ENCODE peak calls at places on chromosomes 4 and X, in four cellular contexts. One of them, this sample, is unnamed.

GRCh38 chrX:23789386-23790146 is 6.6 kb downstream of the SAT1 start:
- DNase-seq in AG09309: no peak
- DNase-seq in mammary epithelial cell: no peak
- DNase-seq in left ventricle myocardium inferior: no peak
- DNase-seq in this sample: no peak

GRCh38 chr4:162865102-162865501 is 301.6 kb downstream of the NAF1 start:
- DNase-seq in AG09309: no peak
- DNase-seq in mammary epithelial cell: no peak
- DNase-seq in left ventricle myocardium inferior: no peak
- DNase-seq in this sample: no peak

GRCh38 chrX:45852884-45853283 is 652.2 kb upstream of the DIPK2B start:
- DNase-seq in mammary epithelial cell: peak
- DNase-seq in AG09309: no peak
- DNase-seq in left ventricle myocardium inferior: no peak
- DNase-seq in this sample: peak

GRCh38 chrX:43505759-43506158 is 150.3 kb upstream of the MAOA start:
- DNase-seq in AG09309: no peak
- DNase-seq in left ventricle myocardium inferior: no peak
- DNase-seq in mammary epithelial cell: peak
- DNase-seq in this sample: peak

GRCh38 chrX:46994096-46994495 is 81.9 kb downstream of the JADE3 start:
- DNase-seq in mammary epithelial cell: no peak
- DNase-seq in AG09309: no peak
- DNase-seq in left ventricle myocardium inferior: no peak
- DNase-seq in this sample: no peak

GRCh38 chr4:54318904-54319303 is 89.8 kb downstream of the PDGFRA start:
- DNase-seq in AG09309: peak
- DNase-seq in mammary epithelial cell: peak
- DNase-seq in left ventricle myocardium inferior: no peak
- DNase-seq in this sample: peak

GRCh38 chr4:15792974-15793373 is 14.8 kb downstream of the CD38 start:
- DNase-seq in left ventricle myocardium inferior: no peak
- DNase-seq in AG09309: no peak
- DNase-seq in mammary epithelial cell: no peak
- DNase-seq in this sample: no peak

GRCh38 chr4:71066737-71067716 is 73.6 kb downstream of the DCK start:
- DNase-seq in AG09309: no peak
- DNase-seq in mammary epithelial cell: no peak
- DNase-seq in left ventricle myocardium inferior: no peak
- DNase-seq in this sample: peak

GRCh38 chr4:53987761-53988171 is 76.6 kb downstream of the CHIC2 start:
- DNase-seq in AG09309: peak
- DNase-seq in left ventricle myocardium inferior: no peak
- DNase-seq in mammary epithelial cell: peak
- DNase-seq in this sample: peak

GRCh38 chr4:86720508-86721068 is 126.5 kb downstream of the PTPN13 start:
- DNase-seq in mammary epithelial cell: peak
- DNase-seq in AG09309: no peak
- DNase-seq in left ventricle myocardium inferior: no peak
- DNase-seq in this sample: peak

GRCh38 chr4:627347-627746 is 2.0 kb downstream of the PDE6B start:
- DNase-seq in left ventricle myocardium inferior: peak
- DNase-seq in mammary epithelial cell: no peak
- DNase-seq in AG09309: no peak
- DNase-seq in this sample: no peak

GRCh38 chr4:54746228-54746627 is 88.5 kb downstream of the KIT start:
- DNase-seq in AG09309: peak
- DNase-seq in mammary epithelial cell: peak
- DNase-seq in left ventricle myocardium inferior: no peak
- DNase-seq in this sample: peak

GRCh38 chr4:138390286-138390685 is 148.1 kb upstream of the SLC7A11 start:
- DNase-seq in AG09309: no peak
- DNase-seq in left ventricle myocardium inferior: no peak
- DNase-seq in mammary epithelial cell: peak
- DNase-seq in this sample: peak

GRCh38 chr4:122666527-122667245 is 45.8 kb upstream of the IL21 start:
- DNase-seq in AG09309: peak
- DNase-seq in left ventricle myocardium inferior: no peak
- DNase-seq in mammary epithelial cell: peak
- DNase-seq in this sample: peak

GRCh38 chr4:69470561-69470960 is 25.1 kb downstream of the UGT2B4 start:
- DNase-seq in mammary epithelial cell: no peak
- DNase-seq in left ventricle myocardium inferior: no peak
- DNase-seq in AG09309: no peak
- DNase-seq in this sample: no peak

GRCh38 chrX:150044556-150044955 is 106.3 kb upstream of the EOLA2 start:
- DNase-seq in mammary epithelial cell: peak
- DNase-seq in AG09309: no peak
- DNase-seq in left ventricle myocardium inferior: no peak
- DNase-seq in this sample: peak

GRCh38 chrX:103540145-103540544 is 20.9 kb upstream of the RAB40A start:
- DNase-seq in mammary epithelial cell: peak
- DNase-seq in AG09309: no peak
- DNase-seq in left ventricle myocardium inferior: no peak
- DNase-seq in this sample: peak

GRCh38 chr4:140116442-140117104 is 37.4 kb downstream of the MAML3 start:
- DNase-seq in AG09309: no peak
- DNase-seq in mammary epithelial cell: peak
- DNase-seq in left ventricle myocardium inferior: no peak
- DNase-seq in this sample: peak

GRCh38 chrX:110755611-110756010 is 40.0 kb downstream of the CHRDL1 start:
- DNase-seq in left ventricle myocardium inferior: no peak
- DNase-seq in mammary epithelial cell: no peak
- DNase-seq in AG09309: no peak
- DNase-seq in this sample: no peak

GRCh38 chr4:140659935-140660710 is 91.4 kb upstream of the UCP1 start:
- DNase-seq in mammary epithelial cell: peak
- DNase-seq in AG09309: no peak
- DNase-seq in left ventricle myocardium inferior: no peak
- DNase-seq in this sample: no peak

GRCh38 chr4:683982-684571 is 4.9 kb downstream of the SLC49A3 start:
- DNase-seq in AG09309: no peak
- DNase-seq in left ventricle myocardium inferior: peak
- DNase-seq in mammary epithelial cell: no peak
- DNase-seq in this sample: peak

GRCh38 chr4:112823141-112823540 is 186.2 kb downstream of the LARP7 start:
- DNase-seq in mammary epithelial cell: no peak
- DNase-seq in left ventricle myocardium inferior: no peak
- DNase-seq in AG09309: no peak
- DNase-seq in this sample: no peak

GRCh38 chr4:112813790-112814189 is 176.8 kb downstream of the LARP7 start:
- DNase-seq in left ventricle myocardium inferior: no peak
- DNase-seq in AG09309: peak
- DNase-seq in mammary epithelial cell: peak
- DNase-seq in this sample: no peak

GRCh38 chr4:112823631-112824030 is 186.7 kb downstream of the LARP7 start:
- DNase-seq in left ventricle myocardium inferior: no peak
- DNase-seq in AG09309: no peak
- DNase-seq in mammary epithelial cell: no peak
- DNase-seq in this sample: no peak

GRCh38 chr4:112819729-112820128 is 182.8 kb downstream of the LARP7 start:
- DNase-seq in AG09309: no peak
- DNase-seq in mammary epithelial cell: no peak
- DNase-seq in left ventricle myocardium inferior: no peak
- DNase-seq in this sample: no peak

DNA sequence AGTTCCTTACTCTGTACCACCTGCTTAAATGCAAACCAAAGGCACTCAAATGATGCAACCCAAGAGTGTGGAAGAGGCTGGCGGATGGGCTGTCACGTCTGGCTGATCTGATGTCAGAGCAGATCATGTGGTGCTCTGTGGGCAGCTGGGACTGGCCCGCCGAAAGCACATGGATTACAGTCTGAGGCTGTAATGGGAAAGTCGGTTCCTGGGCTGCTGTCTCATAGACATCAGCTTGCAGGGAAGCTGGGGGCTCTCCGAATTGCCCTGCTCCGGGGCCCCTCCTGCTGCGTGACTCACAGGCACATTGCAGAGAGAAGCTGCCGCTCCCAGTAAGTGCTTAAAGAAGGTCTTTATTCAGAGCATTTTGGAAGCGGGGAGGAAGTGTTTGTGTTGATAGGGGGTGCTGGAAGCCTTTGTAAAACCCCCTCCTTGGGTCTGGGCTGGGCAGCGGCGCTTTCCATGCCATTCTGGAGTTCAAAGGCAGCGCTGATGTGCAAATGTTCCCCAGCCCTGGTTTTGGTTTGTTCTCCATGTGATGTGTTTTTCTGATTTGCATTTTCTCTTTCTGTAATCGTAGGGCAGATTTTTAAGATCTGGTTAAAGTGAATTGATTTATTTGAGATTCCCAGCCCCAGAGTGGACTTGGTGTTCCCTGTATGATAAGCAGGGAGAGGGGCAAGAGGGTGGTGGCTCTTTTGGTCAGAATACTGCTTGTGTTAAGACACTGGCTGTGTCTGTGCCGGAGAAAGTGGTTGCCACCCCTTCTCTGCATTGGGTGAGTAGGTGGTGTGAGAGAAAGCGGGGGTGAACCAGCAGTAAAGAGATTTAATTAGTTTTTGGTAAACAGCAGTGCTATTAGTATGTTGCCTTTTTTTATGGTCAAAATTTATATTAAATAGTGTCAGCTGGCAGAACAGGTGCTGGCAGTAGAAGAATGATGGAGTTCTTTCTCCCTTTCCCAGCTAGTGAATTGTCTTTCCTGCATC is 181.3 kb downstream of the LARP7 start:
- DNase-seq in mammary epithelial cell: peak
- DNase-seq in AG09309: peak
- DNase-seq in left ventricle myocardium inferior: peak
- DNase-seq in this sample: peak
- H3K4me3 ChIP-seq in mammary epithelial cell: peak
- H3K4me3 ChIP-seq in AG09309: peak
- H3K4me3 ChIP-seq in left ventricle myocardium inferior: peak
- H3K4me3 ChIP-seq in this sample: peak

DNA sequence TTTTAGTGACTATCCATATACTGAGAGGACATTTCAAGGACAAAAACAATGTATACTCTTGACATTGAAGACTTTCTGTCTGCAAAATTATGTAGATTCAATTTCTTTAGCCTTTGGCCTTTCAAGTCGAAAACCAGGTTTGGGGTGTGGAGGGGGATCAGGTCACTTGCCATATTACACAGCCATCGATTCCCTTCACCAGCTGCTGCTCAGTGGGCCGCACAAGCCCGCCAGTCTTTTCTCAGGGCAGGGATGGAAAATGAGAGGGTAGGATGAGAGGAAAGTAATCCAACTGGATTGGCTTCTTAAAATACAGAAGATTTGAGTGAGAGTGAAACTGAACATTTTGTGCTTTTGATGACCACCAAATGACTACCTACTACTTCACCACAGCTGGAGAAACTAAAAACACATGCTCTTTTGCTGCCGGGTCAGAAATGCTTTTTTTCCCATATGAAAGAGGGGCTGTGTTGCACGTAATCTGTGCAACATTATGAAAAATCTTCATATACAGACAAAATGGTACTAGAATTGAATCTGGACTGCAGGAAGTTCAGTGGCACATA is 51.4 kb downstream of the FHL1 start:
- DNase-seq in mammary epithelial cell: no peak
- DNase-seq in AG09309: no peak
- DNase-seq in left ventricle myocardium inferior: no peak
- DNase-seq in this sample: no peak
- H3K4me3 ChIP-seq in mammary epithelial cell: no peak
- H3K4me3 ChIP-seq in AG09309: peak
- H3K4me3 ChIP-seq in left ventricle myocardium inferior: peak
- H3K4me3 ChIP-seq in this sample: no peak

DNA sequence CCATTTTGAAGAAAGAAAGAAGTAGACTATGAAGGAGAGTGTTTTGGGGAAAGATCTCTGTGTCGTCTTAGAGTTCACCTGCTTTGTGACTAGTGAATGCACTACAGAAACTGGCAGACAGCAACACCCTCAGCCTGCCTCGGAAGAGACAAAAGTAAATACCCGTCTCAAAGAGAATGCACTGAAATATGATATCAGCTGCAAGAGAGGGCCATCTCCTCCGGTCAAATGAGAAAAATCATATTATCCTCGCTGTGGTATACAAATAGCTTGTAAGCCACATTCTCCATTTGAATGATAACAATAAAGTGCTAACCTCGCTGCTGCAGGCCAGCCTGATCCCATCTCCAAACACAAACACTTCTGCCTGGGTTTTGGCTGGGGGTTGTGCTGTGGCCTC is 46.2 kb downstream of the ALPK1 start:
- DNase-seq in left ventricle myocardium inferior: no peak
- DNase-seq in mammary epithelial cell: no peak
- DNase-seq in AG09309: no peak
- DNase-seq in this sample: no peak
- H3K4me3 ChIP-seq in left ventricle myocardium inferior: no peak
- H3K4me3 ChIP-seq in mammary epithelial cell: no peak
- H3K4me3 ChIP-seq in AG09309: no peak
- H3K4me3 ChIP-seq in this sample: no peak

GRCh38 chr4:110480741-110481271 is 4.9 kb downstream of the ENPEP start:
- DNase-seq in AG09309: no peak
- DNase-seq in mammary epithelial cell: no peak
- DNase-seq in left ventricle myocardium inferior: no peak
- DNase-seq in this sample: no peak

GRCh38 chr4:110472583-110473329 is 3.2 kb upstream of the ENPEP start:
- DNase-seq in mammary epithelial cell: no peak
- DNase-seq in AG09309: no peak
- DNase-seq in left ventricle myocardium inferior: no peak
- DNase-seq in this sample: no peak

GRCh38 chr4:110477836-110478235 is 1.9 kb downstream of the ENPEP start:
- DNase-seq in mammary epithelial cell: no peak
- DNase-seq in left ventricle myocardium inferior: no peak
- DNase-seq in AG09309: no peak
- DNase-seq in this sample: no peak

GRCh38 chr4:110480031-110480549 is 4.1 kb downstream of the ENPEP start:
- DNase-seq in left ventricle myocardium inferior: no peak
- DNase-seq in mammary epithelial cell: peak
- DNase-seq in AG09309: peak
- DNase-seq in this sample: peak

DNA sequence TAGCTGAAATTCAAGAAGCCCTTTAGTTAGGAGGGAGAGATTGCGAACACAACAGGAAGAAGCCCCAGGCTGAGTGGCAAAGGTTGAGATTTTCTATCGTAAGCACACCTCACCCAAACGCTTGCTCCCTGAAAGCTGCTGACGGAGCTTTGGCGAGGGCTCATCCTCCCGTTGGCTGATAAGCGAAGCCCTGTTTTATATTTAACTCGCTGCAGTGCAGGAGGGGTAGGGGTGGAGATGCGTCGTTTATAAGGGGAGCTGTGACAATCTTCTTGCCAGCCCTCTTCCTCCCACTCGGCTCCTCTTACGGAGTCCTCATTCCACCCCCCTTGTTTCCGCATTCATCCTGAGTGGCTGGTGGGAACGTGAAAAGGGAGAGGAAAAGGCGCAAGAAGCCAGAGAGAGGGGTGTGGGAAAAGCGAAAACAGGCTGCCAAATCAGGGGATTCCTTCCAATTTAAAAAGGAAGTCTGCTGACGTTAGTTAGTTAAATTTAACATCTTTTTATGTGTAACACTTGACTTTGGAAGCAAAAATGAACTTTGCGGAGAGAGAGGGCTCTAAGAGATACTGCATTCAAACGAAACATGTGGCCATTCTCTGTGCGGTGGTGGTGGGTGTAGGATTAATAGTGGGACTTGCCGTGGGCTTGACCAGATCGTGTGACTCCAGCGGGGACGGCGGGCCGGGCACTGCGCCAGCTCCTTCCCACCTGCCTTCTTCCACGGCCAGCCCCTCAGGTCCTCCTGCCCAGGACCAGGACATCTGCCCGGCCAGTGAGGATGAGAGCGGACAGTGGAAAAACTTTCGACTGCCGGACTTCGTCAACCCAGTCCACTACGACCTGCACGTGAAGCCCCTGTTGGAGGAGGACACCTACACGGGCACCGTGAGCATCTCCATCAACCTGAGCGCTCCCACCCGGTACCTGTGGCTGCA is at the start of gene ENPEP:
- DNase-seq in left ventricle myocardium inferior: peak
- DNase-seq in mammary epithelial cell: no peak
- DNase-seq in AG09309: no peak
- DNase-seq in this sample: no peak
- H3K4me3 ChIP-seq in left ventricle myocardium inferior: peak
- H3K4me3 ChIP-seq in mammary epithelial cell: no peak
- H3K4me3 ChIP-seq in AG09309: peak
- H3K4me3 ChIP-seq in this sample: no peak

This sample was measured in PC-3.